ENCODE peak calls at places on chromosome 9, in five cellular contexts. H, E, P, R and F are unnamed samples.

GRCh38 chr9:37362430-37362829 is 60.1 kb upstream of the GRHPR start:
- DNase-seq in E (no peak), R (no peak), P (no peak), H (no peak), F (no peak)

GRCh38 chr9:37953204-37953774 is 49.4 kb upstream of the SLC25A51 start:
- DNase-seq in H (no peak), E (no peak), P (no peak), R (no peak), F (no peak)

GRCh38 chr9:70485273-70485858 is 70.9 kb upstream of the KLF9 start:
- DNase-seq in P (no peak), E (no peak), R (no peak), H (no peak), F (no peak)

GRCh38 chr9:129583308-129584038 is 37.4 kb downstream of the C9orf50 start:
- DNase-seq in R (no peak), E (no peak), P (no peak), H (no peak), F (no peak)

GRCh38 chr9:7206221-7206758 is 448.5 kb downstream of the KDM4C start:
- DNase-seq in H (no peak), E (no peak), P (no peak), R (no peak), F (no peak)

GRCh38 chr9:136434580-136435169 is 5.0 kb downstream of the INPP5E start:
- DNase-seq in P (no peak), R (no peak), E (no peak), H (no peak), F (no peak)

GRCh38 chr9:27276182-27277030 is 20.5 kb downstream of the EQTN start:
- DNase-seq in E (peak; percentile 76), H (peak; percentile 55), P (no peak), R (no peak), F (peak; percentile 71)

GRCh38 chr9:93673844-93674334 is 97.5 kb downstream of the PHF2 start:
- DNase-seq in R (no peak), E (no peak), P (no peak), H (no peak), F (no peak)

GRCh38 chr9:2681981-2682380 is 35.3 kb upstream of the KCNV2 start:
- DNase-seq in E (peak; percentile 11), R (no peak), H (no peak), P (no peak), F (no peak)

GRCh38 chr9:27353405-27354229 is 56.7 kb upstream of the EQTN start:
- DNase-seq in P (no peak), H (no peak), R (no peak), E (peak; percentile 47), F (peak; percentile 35)

GRCh38 chr9:12681620-12682019 is 11.6 kb upstream of the TYRP1 start:
- DNase-seq in E (no peak), H (no peak), R (no peak), P (no peak), F (no peak)

GRCh38 chr9:104810421-104811339 is 46.8 kb downstream of the NIPSNAP3B start:
- DNase-seq in E (peak; percentile 56), R (no peak), H (peak; percentile 63), P (no peak), F (peak; percentile 33)

GRCh38 chr9:113719919-113720318 is 156.2 kb upstream of the ZNF618 start:
- DNase-seq in H (no peak), E (no peak), P (no peak), R (no peak), F (no peak)